ENCODE peak calls at places on chromosome 10, in nine cellular contexts. One of them, this sample, is unnamed.

GRCh38 chr10:109976657-109977056 is 31.1 kb upstream of the ADD3 start:
- DNase-seq in Panc1: no peak
- DNase-seq in thyroid gland: no peak
- DNase-seq in upper lobe of right lung: no peak
- DNase-seq in transverse colon: no peak
- DNase-seq in cardiac muscle cell: no peak
- DNase-seq in prostate gland: no peak
- DNase-seq in esophagus squamous epithelium: no peak
- DNase-seq in GM23338: no peak
- DNase-seq in this sample: no peak

GRCh38 chr10:21172774-21173432 is 275.8 kb upstream of the NEBL start:
- DNase-seq in Panc1: no peak
- DNase-seq in thyroid gland: peak; percentile 58
- DNase-seq in upper lobe of right lung: peak; percentile 71
- DNase-seq in transverse colon: peak; percentile 17
- DNase-seq in cardiac muscle cell: peak; percentile 51
- DNase-seq in prostate gland: peak; percentile 31
- DNase-seq in esophagus squamous epithelium: no peak
- DNase-seq in GM23338: peak; percentile 61
- DNase-seq in this sample: no peak

GRCh38 chr10:114290038-114290437 is 51.0 kb downstream of the VWA2 start:
- DNase-seq in Panc1: no peak
- DNase-seq in thyroid gland: no peak
- DNase-seq in upper lobe of right lung: peak; percentile 37
- DNase-seq in transverse colon: no peak
- DNase-seq in cardiac muscle cell: no peak
- DNase-seq in prostate gland: no peak
- DNase-seq in esophagus squamous epithelium: no peak
- DNase-seq in GM23338: no peak
- DNase-seq in this sample: no peak

GRCh38 chr10:120423350-120424197 is 33.5 kb upstream of the PLPP4 start:
- DNase-seq in Panc1: peak; percentile 53
- DNase-seq in thyroid gland: peak; percentile 54
- DNase-seq in upper lobe of right lung: peak; percentile 65
- DNase-seq in transverse colon: peak; percentile 38
- DNase-seq in cardiac muscle cell: peak; percentile 64
- DNase-seq in prostate gland: peak; percentile 23
- DNase-seq in esophagus squamous epithelium: no peak
- DNase-seq in GM23338: peak; percentile 71
- DNase-seq in this sample: peak; percentile 58

GRCh38 chr10:323651-324293 is 188.5 kb downstream of the ZMYND11 start:
- DNase-seq in Panc1: peak; percentile 85
- DNase-seq in thyroid gland: peak; percentile 51
- DNase-seq in upper lobe of right lung: peak; percentile 77
- DNase-seq in transverse colon: peak; percentile 52
- DNase-seq in cardiac muscle cell: no peak
- DNase-seq in prostate gland: no peak
- DNase-seq in esophagus squamous epithelium: no peak
- DNase-seq in GM23338: no peak
- DNase-seq in this sample: peak; percentile 91

GRCh38 chr10:101000602-101000991 is 989 bp downstream of the LZTS2 start:
- DNase-seq in Panc1: no peak
- DNase-seq in thyroid gland: no peak
- DNase-seq in upper lobe of right lung: no peak
- DNase-seq in transverse colon: peak; percentile 25
- DNase-seq in cardiac muscle cell: no peak
- DNase-seq in prostate gland: no peak
- DNase-seq in esophagus squamous epithelium: no peak
- DNase-seq in GM23338: no peak
- DNase-seq in this sample: no peak

GRCh38 chr10:5584895-5585516 is 60.2 kb downstream of the CALML3 start:
- DNase-seq in Panc1: peak; percentile 20
- DNase-seq in thyroid gland: peak; percentile 64
- DNase-seq in upper lobe of right lung: peak; percentile 51
- DNase-seq in transverse colon: no peak
- DNase-seq in cardiac muscle cell: no peak
- DNase-seq in prostate gland: no peak
- DNase-seq in esophagus squamous epithelium: no peak
- DNase-seq in GM23338: no peak
- DNase-seq in this sample: peak; percentile 100

GRCh38 chr10:126504051-126504760 is 115.9 kb upstream of the ADAM12 start:
- DNase-seq in Panc1: peak; percentile 15
- DNase-seq in thyroid gland: peak; percentile 26
- DNase-seq in upper lobe of right lung: no peak
- DNase-seq in transverse colon: peak; percentile 12
- DNase-seq in cardiac muscle cell: peak; percentile 66
- DNase-seq in prostate gland: peak; percentile 29
- DNase-seq in esophagus squamous epithelium: no peak
- DNase-seq in GM23338: peak; percentile 87
- DNase-seq in this sample: peak; percentile 59

GRCh38 chr10:113060221-113061053 is 110.4 kb downstream of the TCF7L2 start:
- DNase-seq in Panc1: no peak
- DNase-seq in thyroid gland: peak; percentile 75
- DNase-seq in upper lobe of right lung: no peak
- DNase-seq in transverse colon: peak; percentile 44
- DNase-seq in cardiac muscle cell: no peak
- DNase-seq in prostate gland: no peak
- DNase-seq in esophagus squamous epithelium: no peak
- DNase-seq in GM23338: no peak
- DNase-seq in this sample: no peak

GRCh38 chr10:13758302-13758701 is 171.5 kb downstream of the PRPF18 start:
- DNase-seq in Panc1: no peak
- DNase-seq in thyroid gland: no peak
- DNase-seq in upper lobe of right lung: no peak
- DNase-seq in transverse colon: no peak
- DNase-seq in cardiac muscle cell: peak; percentile 49
- DNase-seq in prostate gland: peak; percentile 28
- DNase-seq in esophagus squamous epithelium: no peak
- DNase-seq in GM23338: peak; percentile 44
- DNase-seq in this sample: peak; percentile 92

GRCh38 chr10:50563906-50564305 is 59.9 kb downstream of the SGMS1 start:
- DNase-seq in Panc1: no peak
- DNase-seq in thyroid gland: peak; percentile 14
- DNase-seq in upper lobe of right lung: no peak
- DNase-seq in transverse colon: no peak
- DNase-seq in cardiac muscle cell: peak; percentile 48
- DNase-seq in prostate gland: no peak
- DNase-seq in esophagus squamous epithelium: no peak
- DNase-seq in GM23338: peak; percentile 73
- DNase-seq in this sample: no peak

GRCh38 chr10:15253951-15254807 is 85.7 kb upstream of the NMT2 start:
- DNase-seq in Panc1: no peak
- DNase-seq in thyroid gland: no peak
- DNase-seq in upper lobe of right lung: no peak
- DNase-seq in transverse colon: no peak
- DNase-seq in cardiac muscle cell: no peak
- DNase-seq in prostate gland: no peak
- DNase-seq in esophagus squamous epithelium: no peak
- DNase-seq in GM23338: no peak
- DNase-seq in this sample: no peak
- H3K4me3 ChIP-seq in Panc1: no peak overlapping the region
- H3K4me3 ChIP-seq in thyroid gland: no peak overlapping the region
- H3K4me3 ChIP-seq in upper lobe of right lung: peak overlapping the region; percentile 23
- H3K4me3 ChIP-seq in transverse colon: no peak overlapping the region
- H3K4me3 ChIP-seq in cardiac muscle cell: no peak overlapping the region
- H3K4me3 ChIP-seq in prostate gland: no peak overlapping the region
- H3K4me3 ChIP-seq in esophagus squamous epithelium: peak overlapping the region; percentile 56
- H3K4me3 ChIP-seq in GM23338: peak overlapping the region; percentile 27
- H3K4me3 ChIP-seq in this sample: no peak overlapping the region

GRCh38 chr10:97180367-97180763 is 5.4 kb downstream of the SLIT1 start:
- DNase-seq in Panc1: no peak
- DNase-seq in thyroid gland: no peak
- DNase-seq in upper lobe of right lung: no peak
- DNase-seq in transverse colon: no peak
- DNase-seq in cardiac muscle cell: no peak
- DNase-seq in prostate gland: no peak
- DNase-seq in esophagus squamous epithelium: no peak
- DNase-seq in GM23338: no peak
- DNase-seq in this sample: no peak

GRCh38 chr10:97179311-97179710 is 6.4 kb downstream of the SLIT1 start:
- DNase-seq in Panc1: no peak
- DNase-seq in thyroid gland: no peak
- DNase-seq in upper lobe of right lung: no peak
- DNase-seq in transverse colon: no peak
- DNase-seq in cardiac muscle cell: no peak
- DNase-seq in prostate gland: no peak
- DNase-seq in esophagus squamous epithelium: no peak
- DNase-seq in GM23338: no peak
- DNase-seq in this sample: no peak

GRCh38 chr10:97179731-97180366 is 5.9 kb downstream of the SLIT1 start:
- DNase-seq in Panc1: no peak
- DNase-seq in thyroid gland: no peak
- DNase-seq in upper lobe of right lung: peak; percentile 60
- DNase-seq in transverse colon: no peak
- DNase-seq in cardiac muscle cell: peak; percentile 70
- DNase-seq in prostate gland: no peak
- DNase-seq in esophagus squamous epithelium: no peak
- DNase-seq in GM23338: peak; percentile 92
- DNase-seq in this sample: no peak

GRCh38 chr10:97182327-97182990 is 3.3 kb downstream of the SLIT1 start:
- DNase-seq in Panc1: no peak
- DNase-seq in thyroid gland: no peak
- DNase-seq in upper lobe of right lung: peak; percentile 30
- DNase-seq in transverse colon: no peak
- DNase-seq in cardiac muscle cell: no peak
- DNase-seq in prostate gland: no peak
- DNase-seq in esophagus squamous epithelium: no peak
- DNase-seq in GM23338: no peak
- DNase-seq in this sample: no peak

DNA sequence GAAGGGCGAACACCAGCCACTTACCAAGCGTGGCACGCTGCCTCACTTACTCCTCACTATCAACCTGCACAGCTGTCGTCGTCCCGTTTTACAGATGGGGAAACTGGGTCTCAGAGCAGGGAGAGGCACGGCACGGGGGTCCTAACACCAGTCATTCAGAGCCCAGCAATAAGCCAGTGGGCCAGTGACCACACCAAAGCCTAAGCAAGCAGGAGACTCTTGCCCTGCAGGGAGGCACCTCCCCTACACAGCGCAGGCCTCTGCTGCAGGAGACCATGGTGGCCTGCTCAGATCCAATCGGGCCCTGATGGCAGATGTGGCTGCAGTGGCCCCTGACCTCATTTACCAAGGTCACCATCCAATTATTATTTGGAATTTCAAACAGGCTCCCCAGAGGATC is 4.8 kb downstream of the SLIT1 start:
- DNase-seq in Panc1: no peak
- DNase-seq in thyroid gland: no peak
- DNase-seq in upper lobe of right lung: peak; percentile 33
- DNase-seq in transverse colon: no peak
- DNase-seq in cardiac muscle cell: no peak
- DNase-seq in prostate gland: no peak
- DNase-seq in esophagus squamous epithelium: no peak
- DNase-seq in GM23338: no peak
- DNase-seq in this sample: no peak
- H3K27me3 ChIP-seq in Panc1: peaks cover 12% of the 10 kb centered on the region
- H3K27me3 ChIP-seq in thyroid gland: no peaks in the 10 kb centered on the region
- H3K27me3 ChIP-seq in upper lobe of right lung: peaks cover 51% of the 10 kb centered on the region
- H3K27me3 ChIP-seq in transverse colon: peaks cover 82% of the 10 kb centered on the region
- H3K27me3 ChIP-seq in cardiac muscle cell: peaks cover 82% of the 10 kb centered on the region
- H3K27me3 ChIP-seq in prostate gland: peaks cover 5% of the 10 kb centered on the region
- H3K27me3 ChIP-seq in esophagus squamous epithelium: peaks cover 9% of the 10 kb centered on the region
- H3K27me3 ChIP-seq in GM23338: peaks cover 37% of the 10 kb centered on the region
- H3K27me3 ChIP-seq in this sample: peaks cover 21% of the 10 kb centered on the region

DNA sequence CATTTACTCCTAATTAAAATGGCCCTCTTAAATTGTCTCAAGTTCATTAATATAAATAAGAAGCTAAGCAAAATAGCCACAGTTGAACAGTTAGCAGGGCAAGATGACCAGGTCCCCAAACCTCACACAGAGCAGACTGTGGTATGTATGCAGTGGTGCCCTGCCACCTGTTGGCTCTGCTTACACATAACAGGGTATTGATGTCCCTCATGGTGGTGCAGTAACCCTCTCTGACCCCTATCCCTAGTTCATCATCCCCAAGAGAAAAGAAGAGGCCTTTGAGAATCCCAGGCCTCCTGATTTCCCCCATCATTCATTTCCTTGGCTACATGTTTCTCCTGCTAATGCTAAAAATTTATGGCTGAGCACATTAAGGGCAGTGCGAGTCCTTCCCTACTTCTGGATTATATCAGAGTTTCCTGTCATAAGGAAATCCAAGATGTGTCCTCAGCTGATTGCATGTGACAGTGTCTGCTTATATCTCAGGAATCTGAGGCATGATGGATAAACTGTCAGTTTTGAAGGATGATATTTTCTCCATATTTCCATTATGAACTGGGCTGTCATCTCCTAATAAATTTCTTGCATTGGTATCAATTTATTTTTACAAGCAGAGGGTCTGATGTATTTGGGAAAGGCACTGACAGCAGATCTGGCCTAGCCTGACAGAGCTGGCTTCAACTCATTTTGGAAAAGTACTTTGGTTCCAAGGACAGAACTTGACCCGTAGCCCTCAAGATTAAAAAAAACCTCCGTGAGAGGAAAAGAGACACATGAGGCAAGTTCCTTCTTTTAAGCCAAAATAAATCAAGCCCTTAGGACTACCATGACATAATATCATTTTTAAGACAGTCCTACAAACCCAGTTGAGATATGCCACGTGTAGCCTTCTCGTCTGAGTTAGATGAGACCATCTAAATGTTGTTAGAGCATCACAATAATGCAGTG is 880.6 kb downstream of the LRMDA start:
- DNase-seq in Panc1: no peak
- DNase-seq in thyroid gland: peak; percentile 27
- DNase-seq in upper lobe of right lung: peak; percentile 67
- DNase-seq in transverse colon: no peak
- DNase-seq in cardiac muscle cell: peak; percentile 49
- DNase-seq in prostate gland: no peak
- DNase-seq in esophagus squamous epithelium: no peak
- DNase-seq in GM23338: peak; percentile 81
- DNase-seq in this sample: peak; percentile 33
- TF ChIP-seq CTCF in Panc1: peak; percentile 80
- TF ChIP-seq CTCF in thyroid gland: peak; percentile 42
- TF ChIP-seq CTCF in upper lobe of right lung: peak; percentile 64
- TF ChIP-seq CTCF in transverse colon: peak; percentile 28
- TF ChIP-seq CTCF in cardiac muscle cell: peak; percentile 36
- TF ChIP-seq CTCF in prostate gland: no peak
- TF ChIP-seq CTCF in esophagus squamous epithelium: peak; percentile 22
- TF ChIP-seq CTCF in GM23338: peak; percentile 87
- TF ChIP-seq CTCF in this sample: peak; percentile 73

DNA sequence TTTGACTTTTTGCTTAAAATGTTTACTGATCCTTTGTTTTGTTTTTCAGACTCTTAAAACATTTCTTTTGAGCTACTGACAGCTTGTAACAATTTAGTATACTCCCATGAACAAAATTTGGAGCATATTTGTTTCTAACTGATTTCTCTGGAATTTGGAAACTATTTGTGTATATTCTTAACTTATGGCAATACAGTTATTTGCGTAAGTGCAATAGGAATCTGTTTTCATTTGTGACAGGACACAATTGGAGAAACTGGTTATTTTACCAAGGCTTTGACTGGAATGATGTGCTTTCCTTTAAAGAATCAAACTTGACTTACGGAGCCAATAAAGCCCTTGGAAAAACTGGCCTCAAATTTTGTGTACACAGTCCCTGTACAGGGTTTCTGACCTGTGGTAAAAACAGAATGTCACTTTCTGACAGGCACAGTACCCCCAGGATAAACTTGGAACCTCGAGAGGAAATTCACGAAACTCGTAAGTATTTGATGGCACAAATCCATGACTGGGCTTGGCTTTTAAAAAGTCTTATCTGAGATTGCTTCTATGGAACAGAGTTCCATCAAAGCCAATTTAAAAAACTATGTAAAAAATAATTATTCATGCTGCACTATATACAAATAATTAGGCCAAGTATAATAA is 70.5 kb downstream of the ST8SIA6 start:
- DNase-seq in Panc1: no peak
- DNase-seq in thyroid gland: no peak
- DNase-seq in upper lobe of right lung: no peak
- DNase-seq in transverse colon: no peak
- DNase-seq in cardiac muscle cell: no peak
- DNase-seq in prostate gland: no peak
- DNase-seq in esophagus squamous epithelium: no peak
- DNase-seq in GM23338: no peak
- DNase-seq in this sample: no peak
- H3K4me3 ChIP-seq in Panc1: no peak overlapping the region
- H3K4me3 ChIP-seq in thyroid gland: no peak overlapping the region
- H3K4me3 ChIP-seq in upper lobe of right lung: no peak overlapping the region
- H3K4me3 ChIP-seq in transverse colon: no peak overlapping the region
- H3K4me3 ChIP-seq in cardiac muscle cell: no peak overlapping the region
- H3K4me3 ChIP-seq in prostate gland: no peak overlapping the region
- H3K4me3 ChIP-seq in esophagus squamous epithelium: no peak overlapping the region
- H3K4me3 ChIP-seq in GM23338: no peak overlapping the region
- H3K4me3 ChIP-seq in this sample: no peak overlapping the region

This sample was measured in bronchial epithelial cell.